ENCODE peak calls at places on chromosome 9, in five cellular contexts. K, X, C, M and U are unnamed samples.
A peak's percentile ranks its signal among the peaks of the same experiment; 100 is the strongest.

GRCh38 chr9:98962181-98962560 is 18.5 kb downstream of the COL15A1 start:
- DNase-seq in K (no peak), X (no peak), C (peak; percentile 49), M (no peak), U (no peak)

GRCh38 chr9:88464851-88465250 is 70.1 kb upstream of the NXNL2 start:
- DNase-seq in K (no peak), X (no peak), C (no peak), M (no peak), U (no peak)

GRCh38 chr9:107486674-107487520 is 2.7 kb downstream of the KLF4 start:
- DNase-seq in K (no peak), X (peak; percentile 8), C (no peak), M (no peak), U (no peak)

GRCh38 chr9:131503626-131504465 is 1.1 kb downstream of the POMT1 start:
- DNase-seq in K (no peak), X (no peak), C (no peak), M (no peak), U (no peak)

GRCh38 chr9:16236882-16237281 is 633.6 kb downstream of the BNC2 start:
- DNase-seq in K (no peak), X (no peak), C (no peak), M (no peak), U (no peak)

GRCh38 chr9:3508078-3508431 is 17.7 kb downstream of the RFX3 start:
- DNase-seq in K (no peak), X (no peak), C (no peak), M (no peak), U (no peak)

GRCh38 chr9:131656356-131657030 is 83.4 kb downstream of the RAPGEF1 start:
- DNase-seq in K (peak; percentile 87), X (peak; percentile 66), C (no peak), M (no peak), U (no peak)

GRCh38 chr9:76681556-76681955 is 82.7 kb upstream of the PCA3 start:
- DNase-seq in K (no peak), X (no peak), C (no peak), M (no peak), U (no peak)

GRCh38 chr9:98455957-98456621 is 200.6 kb upstream of the TBC1D2 start:
- DNase-seq in K (no peak), X (no peak), C (no peak), M (peak; percentile 21), U (no peak)

GRCh38 chr9:33180526-33181184 is 13.5 kb upstream of the B4GALT1 start:
- DNase-seq in K (no peak), X (no peak), C (no peak), M (no peak), U (no peak)

GRCh38 chr9:133732351-133733073 is 5.6 kb downstream of the SARDH start:
- DNase-seq in K (no peak), X (no peak), C (no peak), M (no peak), U (no peak)

GRCh38 chr9:127130661-127131538 is 8.5 kb upstream of the ANGPTL2 start:
- DNase-seq in K (no peak), X (peak; percentile 70), C (peak; percentile 90), M (peak; percentile 88), U (peak; percentile 82)

GRCh38 chr9:107242073-107243063 is 40.7 kb upstream of the RAD23B start:
- DNase-seq in K (no peak), X (no peak), C (no peak), M (no peak), U (no peak)

GRCh38 chr9:126491256-126491879 is 122.4 kb upstream of the LMX1B start:
- DNase-seq in K (no peak), X (peak; percentile 55), C (peak; percentile 65), M (peak; percentile 33), U (no peak)

GRCh38 chr9:3136230-3136629 is 292.3 kb upstream of the PUM3 start:
- DNase-seq in K (no peak), X (no peak), C (no peak), M (no peak), U (no peak)

GRCh38 chr9:21252727-21253547 is 13.1 kb upstream of the IFNA14 start:
- DNase-seq in K (no peak), X (peak; percentile 32), C (no peak), M (no peak), U (no peak)

GRCh38 chr9:134976403-134976802 is 58.7 kb upstream of the FCN1 start:
- DNase-seq in K (no peak), X (no peak), C (no peak), M (no peak), U (no peak)

GRCh38 chr9:91572044-91572443 is 148.4 kb upstream of the NFIL3 start:
- DNase-seq in K (no peak), X (no peak), C (no peak), M (no peak), U (no peak)

GRCh38 chr9:5864446-5864845 is 26.2 kb upstream of the MLANA start:
- DNase-seq in K (no peak), X (no peak), C (no peak), M (no peak), U (no peak)

DNA sequence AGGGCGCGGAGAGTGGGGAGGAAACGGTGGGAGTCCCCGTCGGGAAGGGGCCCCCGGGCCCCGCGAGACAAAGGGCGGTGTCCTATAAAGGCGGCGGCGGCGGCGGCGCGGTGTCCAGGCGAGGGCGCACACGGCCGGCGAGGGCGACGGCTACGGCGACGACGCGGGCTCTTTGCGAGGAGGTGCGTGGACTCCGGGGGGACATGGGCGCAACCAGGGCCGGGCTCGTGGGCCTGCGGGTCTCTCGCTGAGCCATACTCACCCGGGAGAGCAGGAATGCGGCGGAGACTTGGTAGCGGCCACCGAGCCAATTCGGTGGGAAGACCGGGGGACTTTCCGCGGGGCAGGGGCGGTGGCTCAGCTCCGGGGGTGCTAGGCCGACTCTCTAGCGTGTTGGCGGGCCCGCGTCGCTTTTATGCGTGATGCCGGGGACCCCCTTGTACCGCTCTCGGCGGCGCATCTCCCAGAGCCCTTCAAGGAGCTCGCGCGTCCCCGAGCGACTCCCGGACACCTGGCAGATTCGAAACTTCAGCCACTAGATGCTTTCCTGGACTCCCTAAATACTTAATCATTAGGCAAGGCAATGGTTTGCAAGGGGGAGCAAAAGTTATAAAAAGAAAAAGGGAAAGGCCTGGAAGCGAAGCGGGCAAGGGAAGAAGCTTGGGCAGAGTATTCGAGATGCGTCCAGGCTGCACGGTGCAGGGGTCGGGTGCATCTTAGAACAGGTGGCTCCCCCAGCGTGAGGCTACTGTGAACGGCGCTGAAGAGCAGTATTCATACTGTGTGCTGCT is 5.9 kb upstream of the TAL2 start:
- DNase-seq in K (no peak), X (peak; percentile 5), C (no peak), M (no peak), U (no peak)
- TF ChIP-seq CTCF in K (no peak), X (peak; percentile 49), C (peak; percentile 3), M (no peak), U (no peak)

DNA sequence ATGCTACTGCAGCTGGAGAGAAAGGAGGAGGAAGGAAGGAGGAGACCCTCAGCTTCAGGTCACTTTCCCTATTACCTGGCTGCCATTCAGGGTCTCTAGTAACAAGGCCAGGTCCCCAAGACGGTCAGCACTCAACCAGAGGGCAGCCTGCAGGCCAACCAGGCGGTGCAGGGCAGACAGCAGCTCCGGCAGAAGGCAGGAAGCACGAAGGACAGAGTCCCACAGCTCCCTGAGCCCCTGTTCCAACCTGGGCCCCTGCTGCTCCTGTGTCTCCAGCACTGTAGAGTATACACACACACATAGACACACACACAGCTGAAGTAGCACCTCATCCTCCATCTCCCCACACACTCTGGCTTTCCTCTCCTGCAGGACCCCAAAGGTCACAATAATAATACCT is 1.7 kb downstream of the FANCG start:
- DNase-seq in K (no peak), X (no peak), C (no peak), M (no peak), U (no peak)
- H3K4me3 ChIP-seq in K (no peak overlapping the region), X (no peak overlapping the region), C (peak overlapping the region; percentile 65), M (peak overlapping the region; percentile 81), U (peak overlapping the region; percentile 36)

DNA sequence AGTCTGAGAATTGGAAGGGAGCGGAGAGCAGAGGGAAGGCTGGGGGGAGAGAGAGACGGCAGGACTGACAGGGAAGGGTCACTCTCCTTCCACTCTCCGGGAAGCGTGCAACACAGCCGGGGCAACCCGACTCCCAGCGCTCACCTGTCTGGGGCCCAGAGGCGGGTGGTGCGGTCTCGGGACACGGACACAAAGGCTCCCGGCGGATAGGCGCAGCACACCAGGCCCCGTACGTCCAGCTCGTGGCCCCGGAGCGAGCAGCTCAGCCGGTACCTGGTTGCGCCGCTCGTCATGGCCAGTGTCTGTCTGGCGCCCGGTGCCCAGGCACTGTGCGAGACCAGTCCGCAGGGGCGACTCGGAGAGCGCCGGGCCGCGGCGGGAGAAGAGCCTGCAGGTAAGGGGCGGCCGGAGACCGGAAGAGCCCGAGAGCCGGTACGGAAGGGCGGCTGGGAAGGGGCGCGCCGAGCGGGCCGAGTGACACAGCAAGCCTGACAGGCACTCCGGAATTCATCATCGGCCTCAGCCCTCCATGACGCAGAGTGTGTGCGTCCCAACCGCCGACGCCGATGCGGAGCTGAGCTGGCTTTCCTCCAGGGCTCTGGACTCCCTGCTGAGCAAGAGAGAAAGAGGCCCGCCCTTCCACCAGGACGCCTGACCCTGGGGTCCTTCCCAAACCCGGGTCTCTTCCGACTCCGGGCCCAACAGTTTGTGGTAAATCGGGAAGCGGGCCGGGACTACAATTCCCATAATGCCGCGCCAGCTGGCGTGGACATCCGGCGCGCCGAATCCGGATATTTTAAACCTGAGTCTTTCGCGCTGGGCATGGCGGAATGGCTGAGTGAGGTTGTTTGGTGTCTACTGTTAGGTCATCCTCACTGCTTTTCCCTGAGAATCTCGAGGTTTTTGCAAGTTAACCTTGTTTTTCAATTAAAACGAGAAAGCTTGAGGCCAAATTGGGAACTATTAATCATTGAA is at the start of gene PLAA:
- DNase-seq in K (peak; percentile 95), X (peak; percentile 91), C (peak; percentile 79), M (peak; percentile 63), U (peak; percentile 28)
- TF ChIP-seq CTCF in K (no peak), X (no peak), C (no peak), M (no peak), U (no peak)

GRCh38 chr9:19464061-19464763 is 55.4 kb downstream of the ACER2 start:
- DNase-seq in K (no peak), X (no peak), C (no peak), M (no peak), U (no peak)

GRCh38 chr9:19466268-19466639 is 57.4 kb downstream of the ACER2 start:
- DNase-seq in K (no peak), X (no peak), C (no peak), M (no peak), U (no peak)

GRCh38 chr9:19465571-19466267 is 56.9 kb downstream of the ACER2 start:
- DNase-seq in K (no peak), X (no peak), C (no peak), M (no peak), U (no peak)

GRCh38 chr9:19461135-19461534 is 52.3 kb downstream of the ACER2 start:
- DNase-seq in K (no peak), X (no peak), C (no peak), M (no peak), U (no peak)

DNA sequence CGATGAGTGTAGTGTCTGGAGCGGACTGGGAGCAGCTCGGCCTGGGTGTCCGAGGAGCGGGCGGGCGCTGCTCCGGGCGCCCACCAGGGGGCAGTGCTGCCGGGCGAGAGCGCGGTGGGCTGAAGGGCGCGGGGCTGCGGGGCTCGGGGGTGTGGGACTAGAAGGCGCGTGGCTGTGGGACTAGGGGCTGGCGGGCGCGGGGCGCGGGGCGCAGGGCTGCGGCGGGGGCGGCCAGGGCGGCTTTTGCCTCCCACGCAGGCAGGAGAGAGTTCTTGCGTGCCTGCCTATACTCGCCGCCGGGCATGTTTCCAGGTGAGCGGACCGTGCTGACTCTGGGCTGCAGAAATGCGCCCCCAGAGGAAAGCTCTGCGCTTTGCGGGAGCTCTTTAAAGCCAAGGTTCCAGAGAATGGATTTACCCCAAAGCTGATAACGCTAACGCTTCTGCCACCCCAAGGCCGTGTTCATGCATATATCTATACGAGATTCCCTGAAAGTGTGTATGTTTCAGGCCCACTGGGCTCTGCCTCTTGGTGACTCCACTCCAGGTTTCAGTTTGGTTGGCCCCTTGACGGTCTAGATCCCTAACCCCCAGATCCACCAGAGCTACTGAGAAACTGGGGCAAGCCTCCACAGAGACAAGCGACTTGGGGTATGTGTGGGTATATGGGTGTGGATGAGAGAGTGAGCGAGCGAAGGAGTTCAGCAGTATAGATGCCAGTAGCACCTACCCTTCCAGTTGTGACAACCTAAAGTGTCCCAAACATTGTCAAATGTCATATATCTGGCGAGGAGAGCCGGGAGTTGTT is 56.2 kb downstream of the ACER2 start:
- DNase-seq in K (peak; percentile 72), X (peak; percentile 68), C (peak; percentile 72), M (peak; percentile 61), U (no peak)
- H3K4me3 ChIP-seq in K (no peak overlapping the region), X (peak overlapping the region; percentile 57), C (peak overlapping the region; percentile 39), M (peak overlapping the region; percentile 49), U (peak overlapping the region; percentile 50)